ENCODE peak calls at places on chromosomes 4 and X, in eight cellular contexts. One of them, this sample, is unnamed.

GRCh38 chr4:174467107-174467506 is 55.2 kb downstream of the HPGD start:
- DNase-seq in cardiac fibroblast: peak
- DNase-seq in ascending aorta: no peak
- DNase-seq in chondrocyte: no peak
- DNase-seq in left ventricle myocardium inferior: no peak
- DNase-seq in epithelial cell of esophagus: peak
- DNase-seq in GM20000: no peak
- DNase-seq in bronchial epithelial cell: peak
- DNase-seq in this sample: no peak

GRCh38 chrX:85109235-85109634 is 105.6 kb downstream of the APOOL start:
- DNase-seq in cardiac fibroblast: peak
- DNase-seq in ascending aorta: no peak
- DNase-seq in chondrocyte: no peak
- DNase-seq in left ventricle myocardium inferior: no peak
- DNase-seq in epithelial cell of esophagus: no peak
- DNase-seq in GM20000: peak
- DNase-seq in bronchial epithelial cell: no peak
- DNase-seq in this sample: no peak

GRCh38 chrX:85052207-85052606 is 48.5 kb downstream of the APOOL start:
- DNase-seq in cardiac fibroblast: no peak
- DNase-seq in ascending aorta: no peak
- DNase-seq in chondrocyte: no peak
- DNase-seq in left ventricle myocardium inferior: no peak
- DNase-seq in epithelial cell of esophagus: peak
- DNase-seq in GM20000: no peak
- DNase-seq in bronchial epithelial cell: no peak
- DNase-seq in this sample: peak

GRCh38 chrX:49067285-49068120 is 6.3 kb downstream of the PRAF2 start:
- DNase-seq in cardiac fibroblast: no peak
- DNase-seq in ascending aorta: no peak
- DNase-seq in chondrocyte: peak
- DNase-seq in left ventricle myocardium inferior: no peak
- DNase-seq in epithelial cell of esophagus: no peak
- DNase-seq in GM20000: peak
- DNase-seq in bronchial epithelial cell: no peak
- DNase-seq in this sample: no peak

GRCh38 chr4:127782275-127783025 is at the start of gene HSPA4L:
- DNase-seq in cardiac fibroblast: peak
- DNase-seq in ascending aorta: peak
- DNase-seq in chondrocyte: peak
- DNase-seq in left ventricle myocardium inferior: peak
- DNase-seq in epithelial cell of esophagus: peak
- DNase-seq in GM20000: peak
- DNase-seq in bronchial epithelial cell: peak
- DNase-seq in this sample: peak

GRCh38 chrX:40155617-40156471 is 58.1 kb upstream of the BCOR start:
- DNase-seq in cardiac fibroblast: no peak
- DNase-seq in ascending aorta: no peak
- DNase-seq in chondrocyte: peak
- DNase-seq in left ventricle myocardium inferior: no peak
- DNase-seq in epithelial cell of esophagus: no peak
- DNase-seq in GM20000: peak
- DNase-seq in bronchial epithelial cell: no peak
- DNase-seq in this sample: no peak

GRCh38 chr4:15040916-15041463 is 38.7 kb downstream of the CPEB2 start:
- DNase-seq in cardiac fibroblast: peak
- DNase-seq in ascending aorta: no peak
- DNase-seq in chondrocyte: no peak
- DNase-seq in left ventricle myocardium inferior: no peak
- DNase-seq in epithelial cell of esophagus: no peak
- DNase-seq in GM20000: no peak
- DNase-seq in bronchial epithelial cell: no peak
- DNase-seq in this sample: no peak

GRCh38 chr4:112938461-112939058 is 110.9 kb upstream of the ANK2 start:
- DNase-seq in cardiac fibroblast: peak
- DNase-seq in ascending aorta: no peak
- DNase-seq in chondrocyte: no peak
- DNase-seq in left ventricle myocardium inferior: no peak
- DNase-seq in epithelial cell of esophagus: peak
- DNase-seq in GM20000: peak
- DNase-seq in bronchial epithelial cell: peak
- DNase-seq in this sample: peak

GRCh38 chrX:150844016-150844415 is 54.5 kb downstream of the CD99L2 start:
- DNase-seq in cardiac fibroblast: no peak
- DNase-seq in ascending aorta: no peak
- DNase-seq in chondrocyte: no peak
- DNase-seq in left ventricle myocardium inferior: no peak
- DNase-seq in epithelial cell of esophagus: peak
- DNase-seq in GM20000: no peak
- DNase-seq in bronchial epithelial cell: peak
- DNase-seq in this sample: no peak

GRCh38 chr4:2059034-2059725 is at the start of gene NAT8L:
- DNase-seq in cardiac fibroblast: no peak
- DNase-seq in ascending aorta: no peak
- DNase-seq in chondrocyte: no peak
- DNase-seq in left ventricle myocardium inferior: peak
- DNase-seq in epithelial cell of esophagus: no peak
- DNase-seq in GM20000: peak
- DNase-seq in bronchial epithelial cell: no peak
- DNase-seq in this sample: no peak

GRCh38 chrX:153477458-153477857 is 7.1 kb upstream of the HAUS7 start:
- DNase-seq in cardiac fibroblast: no peak
- DNase-seq in ascending aorta: no peak
- DNase-seq in chondrocyte: no peak
- DNase-seq in left ventricle myocardium inferior: no peak
- DNase-seq in epithelial cell of esophagus: no peak
- DNase-seq in GM20000: no peak
- DNase-seq in bronchial epithelial cell: no peak
- DNase-seq in this sample: no peak

GRCh38 chr4:26723216-26723615 is 137.4 kb upstream of the STIM2 start:
- DNase-seq in cardiac fibroblast: no peak
- DNase-seq in ascending aorta: no peak
- DNase-seq in chondrocyte: no peak
- DNase-seq in left ventricle myocardium inferior: no peak
- DNase-seq in epithelial cell of esophagus: no peak
- DNase-seq in GM20000: peak
- DNase-seq in bronchial epithelial cell: no peak
- DNase-seq in this sample: no peak

GRCh38 chr4:168560835-168561210 is 64.0 kb downstream of the PALLD start:
- DNase-seq in cardiac fibroblast: no peak
- DNase-seq in ascending aorta: no peak
- DNase-seq in chondrocyte: no peak
- DNase-seq in left ventricle myocardium inferior: no peak
- DNase-seq in epithelial cell of esophagus: peak
- DNase-seq in GM20000: no peak
- DNase-seq in bronchial epithelial cell: no peak
- DNase-seq in this sample: no peak

GRCh38 chr4:124711469-124712416 is 789 bp downstream of the ANKRD50 start:
- DNase-seq in cardiac fibroblast: peak
- DNase-seq in ascending aorta: peak
- DNase-seq in chondrocyte: peak
- DNase-seq in left ventricle myocardium inferior: no peak
- DNase-seq in epithelial cell of esophagus: peak
- DNase-seq in GM20000: peak
- DNase-seq in bronchial epithelial cell: peak
- DNase-seq in this sample: peak

GRCh38 chr4:1177274-1178141 is 5.1 kb upstream of the SPON2 start:
- DNase-seq in cardiac fibroblast: no peak
- DNase-seq in ascending aorta: no peak
- DNase-seq in chondrocyte: no peak
- DNase-seq in left ventricle myocardium inferior: no peak
- DNase-seq in epithelial cell of esophagus: peak
- DNase-seq in GM20000: no peak
- DNase-seq in bronchial epithelial cell: peak
- DNase-seq in this sample: no peak

GRCh38 chr4:87011340-87012034 is 76.7 kb downstream of the AFF1 start:
- DNase-seq in cardiac fibroblast: peak
- DNase-seq in ascending aorta: no peak
- DNase-seq in chondrocyte: no peak
- DNase-seq in left ventricle myocardium inferior: no peak
- DNase-seq in epithelial cell of esophagus: peak
- DNase-seq in GM20000: no peak
- DNase-seq in bronchial epithelial cell: peak
- DNase-seq in this sample: peak

GRCh38 chrX:70423937-70424336 is 823 bp downstream of the GDPD2 start:
- DNase-seq in cardiac fibroblast: no peak
- DNase-seq in ascending aorta: no peak
- DNase-seq in chondrocyte: no peak
- DNase-seq in left ventricle myocardium inferior: no peak
- DNase-seq in epithelial cell of esophagus: no peak
- DNase-seq in GM20000: no peak
- DNase-seq in bronchial epithelial cell: no peak
- DNase-seq in this sample: no peak

GRCh38 chr4:6032249-6033244 is 14.3 kb upstream of the C4orf50 start:
- DNase-seq in cardiac fibroblast: no peak
- DNase-seq in ascending aorta: no peak
- DNase-seq in chondrocyte: no peak
- DNase-seq in left ventricle myocardium inferior: no peak
- DNase-seq in epithelial cell of esophagus: no peak
- DNase-seq in GM20000: no peak
- DNase-seq in bronchial epithelial cell: no peak
- DNase-seq in this sample: no peak
- TF ChIP-seq CTCF in cardiac fibroblast: no peak
- TF ChIP-seq CTCF in ascending aorta: no peak
- TF ChIP-seq CTCF in chondrocyte: peak
- TF ChIP-seq CTCF in left ventricle myocardium inferior: no peak
- TF ChIP-seq CTCF in epithelial cell of esophagus: no peak
- TF ChIP-seq CTCF in GM20000: no peak
- TF ChIP-seq CTCF in bronchial epithelial cell: no peak
- TF ChIP-seq CTCF in this sample: no peak

DNA sequence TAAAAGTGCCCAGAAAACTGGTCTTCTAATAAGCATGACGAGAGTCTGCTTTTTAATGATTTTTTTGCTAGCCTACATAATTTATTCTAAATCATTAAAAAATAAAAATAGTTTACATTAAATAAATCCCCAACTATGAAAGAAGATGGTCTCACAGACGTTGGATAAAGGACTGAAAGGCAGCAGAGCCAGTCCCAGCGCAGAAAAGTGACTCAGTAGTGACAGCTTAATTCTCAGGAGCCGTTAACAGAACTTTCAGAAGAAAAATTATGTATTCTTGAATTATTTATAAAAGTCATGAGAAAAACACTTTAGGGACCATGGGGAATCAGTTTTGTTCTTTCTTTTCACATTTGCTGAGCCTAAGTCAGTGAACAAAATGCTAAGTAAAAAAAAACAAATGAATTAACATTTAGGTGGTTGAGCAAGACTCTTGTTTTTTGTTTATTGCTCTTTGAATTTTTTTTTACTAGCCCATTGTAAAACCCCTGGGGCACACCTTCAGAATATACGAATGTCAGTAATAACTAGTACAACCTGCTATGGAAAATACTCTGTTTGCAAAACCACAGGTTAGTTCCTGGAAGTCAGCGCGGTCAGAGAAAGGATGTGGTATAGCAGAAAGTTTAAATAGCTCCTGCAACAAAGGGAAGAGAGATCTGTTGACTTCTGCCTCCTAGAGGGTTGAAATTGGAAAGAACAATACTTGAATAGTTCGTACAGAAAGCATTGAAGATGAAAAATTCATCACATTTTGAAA is 50.4 kb upstream of the CCDC160 start:
- DNase-seq in cardiac fibroblast: no peak
- DNase-seq in ascending aorta: no peak
- DNase-seq in chondrocyte: no peak
- DNase-seq in left ventricle myocardium inferior: no peak
- DNase-seq in epithelial cell of esophagus: peak
- DNase-seq in GM20000: no peak
- DNase-seq in bronchial epithelial cell: peak
- DNase-seq in this sample: no peak
- TF ChIP-seq CTCF in cardiac fibroblast: no peak
- TF ChIP-seq CTCF in ascending aorta: no peak
- TF ChIP-seq CTCF in chondrocyte: peak
- TF ChIP-seq CTCF in left ventricle myocardium inferior: no peak
- TF ChIP-seq CTCF in epithelial cell of esophagus: no peak
- TF ChIP-seq CTCF in GM20000: no peak
- TF ChIP-seq CTCF in bronchial epithelial cell: no peak
- TF ChIP-seq CTCF in this sample: no peak

GRCh38 chr4:154683956-154684681 is 59.7 kb upstream of the LRAT start:
- DNase-seq in cardiac fibroblast: no peak
- DNase-seq in ascending aorta: no peak
- DNase-seq in chondrocyte: no peak
- DNase-seq in left ventricle myocardium inferior: no peak
- DNase-seq in epithelial cell of esophagus: no peak
- DNase-seq in GM20000: no peak
- DNase-seq in bronchial epithelial cell: no peak
- DNase-seq in this sample: no peak

GRCh38 chr4:154692311-154692818 is 51.4 kb upstream of the LRAT start:
- DNase-seq in cardiac fibroblast: no peak
- DNase-seq in ascending aorta: no peak
- DNase-seq in chondrocyte: no peak
- DNase-seq in left ventricle myocardium inferior: no peak
- DNase-seq in epithelial cell of esophagus: no peak
- DNase-seq in GM20000: no peak
- DNase-seq in bronchial epithelial cell: no peak
- DNase-seq in this sample: no peak

GRCh38 chr4:154687840-154688239 is 56.0 kb upstream of the LRAT start:
- DNase-seq in cardiac fibroblast: no peak
- DNase-seq in ascending aorta: no peak
- DNase-seq in chondrocyte: no peak
- DNase-seq in left ventricle myocardium inferior: no peak
- DNase-seq in epithelial cell of esophagus: no peak
- DNase-seq in GM20000: no peak
- DNase-seq in bronchial epithelial cell: no peak
- DNase-seq in this sample: no peak

GRCh38 chr4:154691229-154691628 is 52.6 kb upstream of the LRAT start:
- DNase-seq in cardiac fibroblast: no peak
- DNase-seq in ascending aorta: no peak
- DNase-seq in chondrocyte: no peak
- DNase-seq in left ventricle myocardium inferior: no peak
- DNase-seq in epithelial cell of esophagus: no peak
- DNase-seq in GM20000: no peak
- DNase-seq in bronchial epithelial cell: no peak
- DNase-seq in this sample: no peak

DNA sequence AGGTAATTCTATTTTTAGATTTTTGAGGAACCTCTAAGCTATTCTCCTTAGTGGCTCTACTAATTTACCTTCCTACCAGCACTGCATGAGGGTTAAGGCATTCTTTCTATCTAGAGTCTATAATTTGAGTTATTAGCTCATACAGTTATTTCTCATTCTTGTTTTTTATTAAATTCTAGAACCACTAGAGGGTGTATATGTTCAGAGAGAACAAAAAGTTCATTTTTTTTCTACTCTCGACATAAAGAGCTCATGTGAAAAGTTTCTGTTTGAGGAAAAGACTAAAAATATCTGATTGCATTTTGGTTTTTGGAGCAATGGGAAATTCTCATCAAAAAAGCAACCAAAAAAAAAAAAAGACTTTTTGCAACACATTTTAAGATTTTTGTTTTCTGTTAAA is 57.0 kb upstream of the LRAT start:
- DNase-seq in cardiac fibroblast: peak
- DNase-seq in ascending aorta: no peak
- DNase-seq in chondrocyte: no peak
- DNase-seq in left ventricle myocardium inferior: no peak
- DNase-seq in epithelial cell of esophagus: peak
- DNase-seq in GM20000: no peak
- DNase-seq in bronchial epithelial cell: peak
- DNase-seq in this sample: no peak
- TF ChIP-seq CTCF in cardiac fibroblast: no peak
- TF ChIP-seq CTCF in ascending aorta: no peak
- TF ChIP-seq CTCF in chondrocyte: peak
- TF ChIP-seq CTCF in left ventricle myocardium inferior: no peak
- TF ChIP-seq CTCF in epithelial cell of esophagus: peak
- TF ChIP-seq CTCF in GM20000: no peak
- TF ChIP-seq CTCF in bronchial epithelial cell: peak
- TF ChIP-seq CTCF in this sample: peak

GRCh38 chrX:131778269-131779218 is 234.7 kb downstream of the OR13H1 start:
- DNase-seq in cardiac fibroblast: no peak
- DNase-seq in ascending aorta: no peak
- DNase-seq in chondrocyte: no peak
- DNase-seq in left ventricle myocardium inferior: no peak
- DNase-seq in epithelial cell of esophagus: no peak
- DNase-seq in GM20000: no peak
- DNase-seq in bronchial epithelial cell: no peak
- DNase-seq in this sample: no peak
- TF ChIP-seq CTCF in cardiac fibroblast: no peak
- TF ChIP-seq CTCF in ascending aorta: peak
- TF ChIP-seq CTCF in chondrocyte: no peak
- TF ChIP-seq CTCF in left ventricle myocardium inferior: no peak
- TF ChIP-seq CTCF in epithelial cell of esophagus: no peak
- TF ChIP-seq CTCF in GM20000: no peak
- TF ChIP-seq CTCF in bronchial epithelial cell: no peak
- TF ChIP-seq CTCF in this sample: no peak